ENCODE peak calls at places on chromosomes 1 and 21, in seven cellular contexts. One of them, this sample, is unnamed.

GRCh38 chr1:79982218-79982617 is 975.7 kb upstream of the ADGRL4 start:
- DNase-seq in stomach: no peak
- DNase-seq in uterus: peak
- DNase-seq in heart left ventricle: peak
- DNase-seq in lower leg skin: peak
- DNase-seq in GM12892: no peak
- DNase-seq in tibial nerve: peak
- DNase-seq in this sample: no peak

GRCh38 chr1:1431845-1432565 is 3.5 kb upstream of the VWA1 start:
- DNase-seq in stomach: peak
- DNase-seq in uterus: peak
- DNase-seq in heart left ventricle: peak
- DNase-seq in lower leg skin: no peak
- DNase-seq in GM12892: no peak
- DNase-seq in tibial nerve: no peak
- DNase-seq in this sample: no peak

GRCh38 chr1:22295856-22296255 is 153.0 kb upstream of the WNT4 start:
- DNase-seq in stomach: no peak
- DNase-seq in uterus: no peak
- DNase-seq in heart left ventricle: no peak
- DNase-seq in lower leg skin: no peak
- DNase-seq in GM12892: no peak
- DNase-seq in tibial nerve: no peak
- DNase-seq in this sample: no peak

GRCh38 chr1:1753607-1754005 is 24.7 kb downstream of the NADK start:
- DNase-seq in stomach: no peak
- DNase-seq in uterus: no peak
- DNase-seq in heart left ventricle: no peak
- DNase-seq in lower leg skin: no peak
- DNase-seq in GM12892: no peak
- DNase-seq in tibial nerve: no peak
- DNase-seq in this sample: no peak

GRCh38 chr1:158087320-158087927 is 93.3 kb upstream of the CD1D start:
- DNase-seq in stomach: no peak
- DNase-seq in uterus: peak
- DNase-seq in heart left ventricle: peak
- DNase-seq in lower leg skin: peak
- DNase-seq in GM12892: peak
- DNase-seq in tibial nerve: peak
- DNase-seq in this sample: peak

GRCh38 chr1:67601539-67601938 is 83.5 kb upstream of the GADD45A start:
- DNase-seq in stomach: no peak
- DNase-seq in uterus: no peak
- DNase-seq in heart left ventricle: no peak
- DNase-seq in lower leg skin: no peak
- DNase-seq in GM12892: no peak
- DNase-seq in tibial nerve: no peak
- DNase-seq in this sample: no peak

GRCh38 chr1:56827711-56828110 is 8.5 kb upstream of the FYB2 start:
- DNase-seq in stomach: no peak
- DNase-seq in uterus: no peak
- DNase-seq in heart left ventricle: no peak
- DNase-seq in lower leg skin: no peak
- DNase-seq in GM12892: no peak
- DNase-seq in tibial nerve: no peak
- DNase-seq in this sample: no peak

GRCh38 chr21:15669247-15669646 is 60.5 kb upstream of the USP25 start:
- DNase-seq in stomach: no peak
- DNase-seq in uterus: no peak
- DNase-seq in heart left ventricle: no peak
- DNase-seq in lower leg skin: no peak
- DNase-seq in GM12892: no peak
- DNase-seq in tibial nerve: no peak
- DNase-seq in this sample: no peak

GRCh38 chr1:247145279-247145678 is 26.5 kb downstream of the ZNF124 start:
- DNase-seq in stomach: no peak
- DNase-seq in uterus: no peak
- DNase-seq in heart left ventricle: no peak
- DNase-seq in lower leg skin: no peak
- DNase-seq in GM12892: no peak
- DNase-seq in tibial nerve: no peak
- DNase-seq in this sample: no peak

GRCh38 chr1:67686272-67687197 is 1.5 kb downstream of the GADD45A start:
- DNase-seq in stomach: peak
- DNase-seq in uterus: peak
- DNase-seq in heart left ventricle: peak
- DNase-seq in lower leg skin: peak
- DNase-seq in GM12892: peak
- DNase-seq in tibial nerve: peak
- DNase-seq in this sample: peak

GRCh38 chr1:109497449-109498160 is 3.7 kb downstream of the CYB561D1 start:
- DNase-seq in stomach: no peak
- DNase-seq in uterus: no peak
- DNase-seq in heart left ventricle: no peak
- DNase-seq in lower leg skin: no peak
- DNase-seq in GM12892: no peak
- DNase-seq in tibial nerve: no peak
- DNase-seq in this sample: no peak

GRCh38 chr1:200917291-200917817 is 22.7 kb downstream of the INAVA start:
- DNase-seq in stomach: no peak
- DNase-seq in uterus: no peak
- DNase-seq in heart left ventricle: peak
- DNase-seq in lower leg skin: peak
- DNase-seq in GM12892: no peak
- DNase-seq in tibial nerve: no peak
- DNase-seq in this sample: no peak

GRCh38 chr1:243996223-243996622 is 54.9 kb upstream of the ZBTB18 start:
- DNase-seq in stomach: no peak
- DNase-seq in uterus: no peak
- DNase-seq in heart left ventricle: no peak
- DNase-seq in lower leg skin: no peak
- DNase-seq in GM12892: no peak
- DNase-seq in tibial nerve: no peak
- DNase-seq in this sample: no peak

GRCh38 chr1:92080128-92080985 is at the start of gene BTBD8:
- DNase-seq in stomach: peak
- DNase-seq in uterus: peak
- DNase-seq in heart left ventricle: peak
- DNase-seq in lower leg skin: peak
- DNase-seq in GM12892: peak
- DNase-seq in tibial nerve: peak
- DNase-seq in this sample: peak
- TF ChIP-seq POLR2A in stomach: no peak
- TF ChIP-seq POLR2A in uterus: peak
- TF ChIP-seq POLR2A in heart left ventricle: no peak
- TF ChIP-seq POLR2A in lower leg skin: no peak
- TF ChIP-seq POLR2A in GM12892: no peak
- TF ChIP-seq POLR2A in tibial nerve: peak
- TF ChIP-seq POLR2A in this sample: peak

GRCh38 chr1:231629132-231629531 is 2.5 kb downstream of the DISC1 start:
- DNase-seq in stomach: no peak
- DNase-seq in uterus: peak
- DNase-seq in heart left ventricle: peak
- DNase-seq in lower leg skin: peak
- DNase-seq in GM12892: no peak
- DNase-seq in tibial nerve: peak
- DNase-seq in this sample: no peak

GRCh38 chr1:231625975-231626534 is 535 bp upstream of the DISC1 start:
- DNase-seq in stomach: no peak
- DNase-seq in uterus: no peak
- DNase-seq in heart left ventricle: no peak
- DNase-seq in lower leg skin: no peak
- DNase-seq in GM12892: no peak
- DNase-seq in tibial nerve: no peak
- DNase-seq in this sample: no peak

GRCh38 chr1:231628207-231628876 is 1.8 kb downstream of the DISC1 start:
- DNase-seq in stomach: no peak
- DNase-seq in uterus: no peak
- DNase-seq in heart left ventricle: no peak
- DNase-seq in lower leg skin: no peak
- DNase-seq in GM12892: no peak
- DNase-seq in tibial nerve: no peak
- DNase-seq in this sample: peak

GRCh38 chr1:231626535-231626950 is at the start of gene DISC1:
- DNase-seq in stomach: peak
- DNase-seq in uterus: peak
- DNase-seq in heart left ventricle: peak
- DNase-seq in lower leg skin: peak
- DNase-seq in GM12892: peak
- DNase-seq in tibial nerve: peak
- DNase-seq in this sample: peak

DNA sequence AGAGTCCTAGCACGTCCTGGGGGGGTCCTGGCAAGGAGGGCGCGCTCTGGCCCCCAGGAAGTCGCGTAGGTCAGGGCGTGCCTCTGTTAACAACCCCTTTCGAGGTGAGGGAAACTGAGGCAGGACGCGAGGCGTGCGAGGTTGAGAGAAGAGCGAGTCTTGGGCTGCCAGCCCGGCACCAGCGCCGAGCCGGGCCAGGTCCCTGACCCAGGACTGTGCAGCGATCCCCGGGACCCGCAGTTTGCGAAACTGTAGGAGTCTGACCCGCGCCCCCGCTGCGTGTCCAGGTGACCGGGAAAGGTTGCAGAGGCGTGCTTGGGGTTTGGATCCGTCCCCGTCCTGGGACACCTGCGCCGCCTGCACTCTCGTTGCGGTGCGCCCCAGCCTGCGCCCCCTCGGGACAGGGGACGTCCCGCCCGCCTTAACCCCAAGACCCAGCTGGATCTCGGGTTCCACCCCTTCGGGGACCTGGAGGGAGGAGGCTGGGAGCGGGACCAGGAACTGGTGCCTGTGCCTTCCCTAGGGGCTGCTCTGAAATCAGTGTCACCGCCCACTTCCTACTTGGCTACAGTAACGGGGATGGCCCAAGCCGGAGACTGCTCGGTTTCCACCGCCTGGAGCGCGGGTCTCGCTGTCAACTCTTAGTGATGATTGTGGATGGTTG is 493 bp downstream of the DISC1 start:
- DNase-seq in stomach: peak
- DNase-seq in uterus: peak
- DNase-seq in heart left ventricle: peak
- DNase-seq in lower leg skin: peak
- DNase-seq in GM12892: peak
- DNase-seq in tibial nerve: peak
- DNase-seq in this sample: no peak
- TF ChIP-seq POLR2A in stomach: no peak
- TF ChIP-seq POLR2A in uterus: no peak
- TF ChIP-seq POLR2A in heart left ventricle: no peak
- TF ChIP-seq POLR2A in lower leg skin: no peak
- TF ChIP-seq POLR2A in GM12892: no peak
- TF ChIP-seq POLR2A in tibial nerve: no peak
- TF ChIP-seq POLR2A in this sample: no peak

DNA sequence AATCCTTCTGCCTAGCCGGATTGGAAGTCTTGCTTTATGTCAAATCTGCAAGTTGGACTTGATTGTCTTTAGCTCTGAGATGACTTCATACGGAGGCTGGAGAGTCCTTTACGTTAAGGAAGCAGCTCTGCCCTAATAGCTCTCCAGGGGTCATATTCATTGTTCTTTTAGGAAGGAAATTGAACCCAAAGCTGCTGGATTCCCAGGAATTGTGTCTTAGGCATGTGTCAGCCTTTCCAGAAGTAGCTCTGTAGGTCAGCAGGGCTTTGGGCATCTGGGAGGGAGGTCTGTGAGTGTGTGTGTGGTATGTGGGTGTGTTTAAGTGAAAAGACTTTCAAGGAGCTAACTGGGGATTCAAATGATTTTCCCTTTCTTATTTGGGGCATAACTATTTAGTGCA is 82.4 kb downstream of the ABCA4 start:
- DNase-seq in stomach: no peak
- DNase-seq in uterus: peak
- DNase-seq in heart left ventricle: no peak
- DNase-seq in lower leg skin: no peak
- DNase-seq in GM12892: no peak
- DNase-seq in tibial nerve: no peak
- DNase-seq in this sample: no peak
- TF ChIP-seq POLR2A in stomach: no peak
- TF ChIP-seq POLR2A in uterus: no peak
- TF ChIP-seq POLR2A in heart left ventricle: no peak
- TF ChIP-seq POLR2A in lower leg skin: no peak
- TF ChIP-seq POLR2A in GM12892: no peak
- TF ChIP-seq POLR2A in tibial nerve: no peak
- TF ChIP-seq POLR2A in this sample: no peak

GRCh38 chr1:36159614-36160387 is 3.8 kb downstream of the MAP7D1 start:
- DNase-seq in stomach: no peak
- DNase-seq in uterus: no peak
- DNase-seq in heart left ventricle: no peak
- DNase-seq in lower leg skin: no peak
- DNase-seq in GM12892: no peak
- DNase-seq in tibial nerve: no peak
- DNase-seq in this sample: no peak

GRCh38 chr1:36160388-36160948 is 4.5 kb downstream of the MAP7D1 start:
- DNase-seq in stomach: no peak
- DNase-seq in uterus: no peak
- DNase-seq in heart left ventricle: no peak
- DNase-seq in lower leg skin: no peak
- DNase-seq in GM12892: no peak
- DNase-seq in tibial nerve: no peak
- DNase-seq in this sample: no peak

GRCh38 chr1:36156329-36157114 is 562 bp downstream of the MAP7D1 start:
- DNase-seq in stomach: peak
- DNase-seq in uterus: peak
- DNase-seq in heart left ventricle: peak
- DNase-seq in lower leg skin: peak
- DNase-seq in GM12892: peak
- DNase-seq in tibial nerve: peak
- DNase-seq in this sample: peak

GRCh38 chr1:36157115-36157903 is 1.3 kb downstream of the MAP7D1 start:
- DNase-seq in stomach: no peak
- DNase-seq in uterus: no peak
- DNase-seq in heart left ventricle: no peak
- DNase-seq in lower leg skin: no peak
- DNase-seq in GM12892: no peak
- DNase-seq in tibial nerve: no peak
- DNase-seq in this sample: no peak

DNA sequence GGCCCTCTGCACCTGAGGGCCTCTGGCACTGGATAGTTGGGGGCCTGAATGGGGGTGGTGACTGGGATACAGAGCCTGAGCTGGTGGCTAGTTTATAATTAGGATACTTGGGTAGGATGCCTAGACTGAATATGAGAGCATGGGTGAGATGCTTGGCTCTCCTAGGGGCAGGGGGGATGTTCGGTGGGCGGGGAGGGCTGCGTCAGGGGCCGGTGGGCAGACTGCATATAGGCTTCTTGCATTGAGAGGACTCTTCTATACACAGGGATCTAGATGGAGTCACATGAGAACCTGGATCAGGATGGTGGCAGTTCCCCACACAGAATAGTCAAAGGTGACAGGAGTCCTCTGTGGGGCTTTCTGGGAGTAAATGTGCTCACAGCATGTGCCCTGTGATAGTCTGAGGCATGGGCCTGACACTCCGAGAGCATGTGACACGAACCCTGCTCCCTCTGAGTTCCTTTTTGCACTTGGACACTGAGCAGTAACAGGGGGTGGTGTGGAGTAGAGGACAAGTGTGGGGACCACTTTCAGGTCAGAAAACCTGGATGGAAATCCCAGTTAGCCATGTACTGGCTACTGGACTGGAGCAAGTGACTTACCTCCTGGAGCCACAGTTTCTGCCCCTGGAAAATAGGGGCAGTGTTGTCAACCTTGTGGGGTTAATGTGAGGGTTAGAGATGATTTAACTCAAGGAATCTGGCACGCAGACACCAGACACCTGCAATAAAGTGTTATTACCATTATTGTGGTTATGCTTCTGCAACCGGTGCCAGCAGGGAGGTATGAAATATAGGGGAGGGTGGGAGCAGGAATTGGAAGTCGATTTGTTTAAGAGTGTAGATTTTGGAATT is 2.2 kb downstream of the MAP7D1 start:
- DNase-seq in stomach: no peak
- DNase-seq in uterus: no peak
- DNase-seq in heart left ventricle: no peak
- DNase-seq in lower leg skin: no peak
- DNase-seq in GM12892: no peak
- DNase-seq in tibial nerve: no peak
- DNase-seq in this sample: no peak
- TF ChIP-seq POLR2A in stomach: no peak
- TF ChIP-seq POLR2A in uterus: no peak
- TF ChIP-seq POLR2A in heart left ventricle: no peak
- TF ChIP-seq POLR2A in lower leg skin: no peak
- TF ChIP-seq POLR2A in GM12892: no peak
- TF ChIP-seq POLR2A in tibial nerve: no peak
- TF ChIP-seq POLR2A in this sample: no peak